ENCODE peak calls at places on chromosome 20, in six cellular contexts. N is NCI-H2227 treated with DMSO at 0.1 percent for 48 hours, W is EL, J is kidney epithelial cell, I is HTR-8/SVneo, Z is NCI-H774. B is an unnamed sample.

GRCh38 chr20:5044075-5044620 is 42.8 kb upstream of the SLC23A2 start:
- DNase-seq in J (no peak), W (no peak), N (no peak), Z (no peak), I (no peak), B (no peak)

GRCh38 chr20:25308671-25309394 is 60.9 kb downstream of the PYGB start:
- DNase-seq in W (peak), N (no peak), Z (no peak), J (no peak), I (no peak), B (peak)

GRCh38 chr20:53427951-53428350 is 165.7 kb downstream of the ZNF217 start:
- DNase-seq in J (no peak), N (no peak), I (no peak), W (no peak), Z (no peak), B (no peak)

GRCh38 chr20:38337561-38338140 is 8.6 kb upstream of the LBP start:
- DNase-seq in W (peak), J (no peak), Z (no peak), I (no peak), N (no peak), B (no peak)

GRCh38 chr20:19735446-19735845 is 22.6 kb upstream of the RIN2 start:
- DNase-seq in J (peak), I (peak), Z (no peak), W (peak), N (peak), B (no peak)

GRCh38 chr20:2402271-2402980 is 21.7 kb downstream of the TGM6 start:
- DNase-seq in J (no peak), Z (no peak), W (peak), I (peak), N (no peak), B (no peak)

GRCh38 chr20:44247131-44247571 is at the start of gene GDAP1L1:
- DNase-seq in Z (no peak), N (peak), W (no peak), J (no peak), I (peak), B (no peak)

GRCh38 chr20:12061471-12061870 is 143.8 kb downstream of the BTBD3 start:
- DNase-seq in N (no peak), I (no peak), Z (no peak), W (no peak), J (no peak), B (no peak)

GRCh38 chr20:32189691-32190607 is 17.6 kb downstream of the PLAGL2 start:
- DNase-seq in Z (peak), J (no peak), I (no peak), W (peak), N (peak), B (peak)

GRCh38 chr20:44582321-44583025 is at the start of gene PKIG:
- DNase-seq in I (peak), J (no peak), N (peak), Z (no peak), W (peak), B (no peak)

GRCh38 chr20:19761853-19762252 is 3.8 kb downstream of the RIN2 start:
- DNase-seq in J (no peak), Z (no peak), I (no peak), N (no peak), W (no peak), B (no peak)

GRCh38 chr20:64104667-64105451 is 2.5 kb downstream of the NPBWR2 start:
- DNase-seq in W (no peak), Z (no peak), N (no peak), I (no peak), J (no peak), B (peak)

GRCh38 chr20:25061103-25061799 is 3.3 kb upstream of the ACSS1 start:
- DNase-seq in W (no peak), I (no peak), N (no peak), J (no peak), Z (no peak), B (peak)

GRCh38 chr20:55415567-55416142 is 589.7 kb downstream of the CBLN4 start:
- DNase-seq in J (no peak), I (no peak), N (no peak), Z (peak), W (no peak), B (no peak)

GRCh38 chr20:15063077-15063476 is 725.7 kb upstream of the FLRT3 start:
- DNase-seq in W (no peak), N (no peak), Z (no peak), I (no peak), J (no peak), B (no peak)

GRCh38 chr20:23291575-23292240 is 58.9 kb upstream of the NXT1 start:
- DNase-seq in I (no peak), Z (no peak), N (no peak), W (no peak), J (no peak), B (peak)

GRCh38 chr20:53748176-53748575 is 154.5 kb upstream of the ZNF217 start:
- DNase-seq in N (no peak), Z (no peak), I (no peak), W (no peak), J (no peak), B (no peak)

GRCh38 chr20:52529856-52530255 is 338.3 kb upstream of the ZFP64 start:
- DNase-seq in J (peak), W (peak), I (no peak), Z (no peak), N (no peak), B (no peak)

GRCh38 chr20:34985439-34986310 is 30.0 kb downstream of the MYH7B start:
- DNase-seq in J (no peak), Z (no peak), N (no peak), W (no peak), I (no peak), B (no peak)

GRCh38 chr20:46688151-46689081 is 828 bp downstream of the TP53RK start:
- DNase-seq in J (no peak), I (no peak), W (peak), Z (no peak), N (no peak), B (no peak)

GRCh38 chr20:52622086-52622485 is 350.1 kb upstream of the TSHZ2 start:
- DNase-seq in J (no peak), N (no peak), W (no peak), I (no peak), Z (no peak), B (no peak)

GRCh38 chr20:51447097-51447764 is 95.3 kb downstream of the NFATC2 start:
- DNase-seq in N (no peak), I (peak), J (peak), Z (no peak), W (peak), B (peak)

GRCh38 chr20:49766979-49767419 is 45.6 kb upstream of the SLC9A8 start:
- DNase-seq in N (no peak), J (no peak), I (no peak), W (no peak), Z (no peak), B (no peak)

GRCh38 chr20:63538204-63539091 is 1.3 kb upstream of the PTK6 start:
- DNase-seq in N (no peak), I (peak), Z (peak), W (peak), J (no peak), B (no peak)

GRCh38 chr20:31849306-31849930 is 4.0 kb upstream of the FOXS1 start:
- DNase-seq in W (no peak), J (no peak), I (no peak), N (no peak), Z (peak), B (no peak)

GRCh38 chr20:46268662-46269061 is 39.6 kb downstream of the CDH22 start:
- DNase-seq in W (no peak), J (no peak), I (no peak), N (no peak), Z (no peak), B (no peak)

GRCh38 chr20:58173930-58174707 is 54.3 kb downstream of the ANKRD60 start:
- DNase-seq in W (no peak), J (no peak), I (no peak), Z (no peak), N (no peak), B (no peak)

GRCh38 chr20:61779176-61779965 is 286.3 kb downstream of the TAF4 start:
- DNase-seq in N (no peak), W (no peak), I (no peak), Z (no peak), J (no peak), B (peak)

GRCh38 chr20:4691753-4692152 is 30.0 kb upstream of the PRND start:
- DNase-seq in J (no peak), N (no peak), Z (no peak), W (no peak), I (no peak), B (no peak)

GRCh38 chr20:34452281-34452982 is 63.8 kb upstream of the DYNLRB1 start:
- DNase-seq in N (no peak), W (peak), Z (no peak), J (no peak), I (no peak), B (no peak)

GRCh38 chr20:12597491-12597890 is 411.3 kb upstream of the SPTLC3 start:
- DNase-seq in W (no peak), I (no peak), Z (no peak), N (no peak), J (no peak), B (no peak)